ENCODE peak calls at places on chromosomes 12 and 14, in ten cellular contexts. A, O, E, W, N, Q, C, G, K and M are unnamed samples.

GRCh38 chr14:101470266-101470665 is 91.0 kb upstream of the DIO3 start:
- DNase-seq in A (no peak), O (no peak), E (no peak), W (no peak), N (no peak), Q (no peak), C (no peak), G (no peak), K (no peak), M (no peak)

GRCh38 chr14:73168274-73168673 is 32.0 kb downstream of the PSEN1 start:
- DNase-seq in A (no peak), O (no peak), E (no peak), W (no peak), N (no peak), Q (no peak), C (no peak), G (no peak), K (no peak), M (no peak)

GRCh38 chr12:6224550-6224949 is 24.4 kb downstream of the CD9 start:
- DNase-seq in A (peak), O (no peak), E (no peak), W (peak), N (no peak), Q (no peak), C (no peak), G (peak), K (no peak), M (no peak)

GRCh38 chr14:75566321-75566720 is 12.1 kb upstream of the FLVCR2 start:
- DNase-seq in A (no peak), O (no peak), E (no peak), W (no peak), N (no peak), Q (no peak), C (no peak), G (no peak), K (no peak), M (no peak)

GRCh38 chr14:36665887-36666415 is 4.3 kb downstream of the PAX9 start:
- DNase-seq in A (no peak), O (no peak), E (no peak), W (no peak), N (no peak), Q (no peak), C (no peak), G (no peak), K (no peak), M (no peak)

GRCh38 chr14:92581966-92582566 is 68.5 kb downstream of the RIN3 start:
- DNase-seq in A (no peak), O (no peak), E (no peak), W (no peak), N (no peak), Q (no peak), C (no peak), G (no peak), K (no peak), M (no peak)

GRCh38 chr12:3042394-3042793 is 34.8 kb upstream of the TSPAN9 start:
- DNase-seq in A (no peak), O (no peak), E (no peak), W (peak), N (no peak), Q (no peak), C (no peak), G (peak), K (no peak), M (no peak)

GRCh38 chr12:113237748-113238147 is 16.5 kb downstream of the TPCN1 start:
- DNase-seq in A (no peak), O (no peak), E (no peak), W (no peak), N (peak), Q (no peak), C (no peak), G (no peak), K (no peak), M (no peak)

GRCh38 chr12:40032433-40033259 is 73.2 kb downstream of the SLC2A13 start:
- DNase-seq in A (no peak), O (no peak), E (no peak), W (no peak), N (no peak), Q (no peak), C (no peak), G (no peak), K (no peak), M (no peak)

GRCh38 chr14:72462041-72462440 is 431.9 kb downstream of the DPF3 start:
- DNase-seq in A (no peak), O (no peak), E (no peak), W (no peak), N (no peak), Q (no peak), C (no peak), G (no peak), K (no peak), M (no peak)

GRCh38 chr14:90378249-90378648 is 18.6 kb upstream of the CALM1 start:
- DNase-seq in A (no peak), O (no peak), E (no peak), W (no peak), N (no peak), Q (no peak), C (no peak), G (no peak), K (no peak), M (no peak)

DNA sequence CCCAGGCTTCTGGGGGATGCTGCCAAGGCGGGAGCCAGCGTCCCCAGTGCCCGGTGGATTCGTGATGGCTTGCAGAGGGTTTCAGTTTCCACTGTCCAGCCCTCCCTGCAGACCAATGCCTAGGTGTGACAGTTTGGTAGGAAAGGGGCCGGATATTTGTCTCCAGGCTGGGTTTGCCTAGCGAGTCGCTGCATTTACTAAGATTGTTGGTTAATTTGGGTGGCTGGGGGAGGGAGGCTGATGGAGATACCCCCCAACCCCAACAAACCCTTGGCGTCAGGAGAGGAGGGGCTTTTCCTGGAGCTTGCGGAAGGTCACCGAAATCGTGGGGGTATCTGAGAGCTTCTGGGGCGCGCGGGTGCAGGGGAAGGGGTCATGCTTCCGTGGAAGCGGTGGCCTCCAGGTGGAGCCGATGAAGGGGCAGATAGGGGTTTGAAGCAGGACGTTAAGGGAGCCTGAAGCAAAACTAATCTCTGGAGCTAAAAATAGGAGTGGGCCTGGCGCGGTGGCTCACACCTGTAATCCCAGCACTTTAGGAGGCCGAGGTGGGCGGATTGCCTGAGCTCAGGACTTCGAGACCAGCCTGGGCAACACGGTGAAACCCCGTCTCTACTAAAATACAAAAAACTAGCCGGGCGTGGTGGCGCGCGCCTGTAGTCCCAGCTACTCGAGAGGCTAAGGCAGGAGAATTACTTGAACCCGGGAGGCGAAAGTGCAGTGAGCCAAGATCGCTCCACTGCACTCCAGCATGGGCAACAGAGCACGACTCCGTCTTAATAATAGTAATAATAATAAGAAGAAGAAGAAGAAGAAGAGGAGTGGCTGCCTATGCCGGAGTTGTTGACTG is 1.1 kb upstream of the CDC42BPB start:
- DNase-seq in A (peak), O (no peak), E (no peak), W (no peak), N (no peak), Q (peak), C (no peak), G (no peak), K (no peak), M (no peak)
- TF ChIP-seq CTCF in A (no peak), O (no peak), E (no peak), W (no peak), N (no peak), Q (no peak), C (no peak), G (no peak), K (no peak), M (no peak)

GRCh38 chr14:24857277-24857676 is 192.7 kb downstream of the STXBP6 start:
- DNase-seq in A (no peak), O (no peak), E (no peak), W (no peak), N (no peak), Q (no peak), C (no peak), G (no peak), K (no peak), M (no peak)
- TF ChIP-seq CTCF in A (no peak), O (no peak), E (no peak), W (no peak), N (no peak), Q (no peak), C (no peak), G (no peak), K (no peak), M (no peak)

GRCh38 chr14:64952598-64953309 is 10.2 kb upstream of the GPX2 start:
- DNase-seq in A (no peak), O (no peak), E (no peak), W (no peak), N (no peak), Q (no peak), C (no peak), G (peak), K (no peak), M (peak)
- TF ChIP-seq CTCF in A (no peak), O (no peak), E (no peak), W (no peak), N (no peak), Q (no peak), C (peak), G (no peak), K (no peak), M (peak)

GRCh38 chr12:104877107-104877705 is 80.9 kb downstream of the SLC41A2 start:
- DNase-seq in A (peak), O (peak), E (no peak), W (peak), N (peak), Q (peak), C (no peak), G (peak), K (no peak), M (no peak)
- TF ChIP-seq CTCF in A (peak), O (peak), E (peak), W (peak), N (peak), Q (no peak), C (peak), G (peak), K (peak), M (peak)

DNA sequence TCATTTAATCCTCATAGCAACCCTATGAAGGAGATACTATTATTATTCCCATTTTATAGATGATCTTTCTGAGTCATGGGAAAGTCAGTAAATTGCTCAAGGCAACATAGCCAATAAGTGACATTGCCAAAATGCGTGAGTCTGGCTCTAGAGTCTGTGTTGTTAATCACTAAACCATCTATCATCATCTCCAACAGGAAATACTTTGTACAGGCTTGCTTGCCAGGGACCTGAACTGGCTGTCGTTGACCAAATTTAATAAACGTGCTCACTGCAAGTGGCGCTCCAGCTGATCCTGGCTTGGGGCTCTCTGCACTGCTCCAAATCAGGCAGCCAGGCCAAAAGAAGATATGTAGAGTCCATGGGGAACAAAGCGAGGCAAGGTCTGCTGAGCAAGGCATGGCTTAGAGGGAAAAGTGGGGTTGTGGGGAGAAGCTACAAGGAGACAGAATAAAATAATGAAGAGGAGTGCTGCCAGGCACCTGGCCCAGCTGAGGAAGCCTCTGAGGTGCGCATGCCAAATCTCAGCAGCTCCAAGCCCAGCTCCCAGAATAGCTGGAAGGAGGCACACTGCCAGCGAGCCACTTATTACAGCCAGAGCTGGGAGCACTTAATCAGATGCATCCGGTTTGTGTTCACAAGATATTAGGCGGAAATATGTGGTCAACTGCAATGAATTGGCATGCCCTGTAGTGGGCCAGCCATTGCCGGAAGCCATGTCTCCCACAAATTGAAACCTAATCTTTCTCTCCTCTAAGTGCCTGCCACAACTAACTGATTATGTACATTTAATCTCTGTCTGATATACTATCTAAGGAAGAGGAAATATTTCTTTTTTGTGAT is 43.3 kb upstream of the PTPRO start:
- DNase-seq in A (peak), O (no peak), E (peak), W (peak), N (peak), Q (no peak), C (no peak), G (no peak), K (no peak), M (no peak)
- TF ChIP-seq CTCF in A (peak), O (no peak), E (no peak), W (no peak), N (no peak), Q (no peak), C (no peak), G (no peak), K (no peak), M (no peak)

GRCh38 chr14:49986344-49987014 is 93.6 kb downstream of the ARF6 start:
- DNase-seq in A (no peak), O (no peak), E (no peak), W (no peak), N (no peak), Q (no peak), C (no peak), G (no peak), K (no peak), M (no peak)
- TF ChIP-seq CTCF in A (no peak), O (no peak), E (no peak), W (no peak), N (no peak), Q (no peak), C (no peak), G (no peak), K (no peak), M (no peak)